ENCODE peak calls at places on chromosomes 7 and 10, in four cellular contexts. One of them, this sample, is unnamed. For H3K4me1, the result is how much of the 10 kb centered on the place peaks cover.

GRCh38 chr7:25028370-25028971 is 48.5 kb upstream of the OSBPL3 start:
- DNase-seq in GM23338: no peak
- DNase-seq in esophagus muscularis mucosa: no peak
- DNase-seq in RWPE2: peak
- DNase-seq in this sample: peak

GRCh38 chr10:114905450-114905849 is 32.5 kb upstream of the TRUB1 start:
- DNase-seq in GM23338: no peak
- DNase-seq in esophagus muscularis mucosa: no peak
- DNase-seq in RWPE2: no peak
- DNase-seq in this sample: no peak

GRCh38 chr10:113131611-113132330 is 181.7 kb downstream of the TCF7L2 start:
- DNase-seq in GM23338: no peak
- DNase-seq in esophagus muscularis mucosa: no peak
- DNase-seq in RWPE2: no peak
- DNase-seq in this sample: peak

GRCh38 chr7:144019457-144019856 is 19.3 kb downstream of the OR6B1 start:
- DNase-seq in GM23338: no peak
- DNase-seq in esophagus muscularis mucosa: no peak
- DNase-seq in RWPE2: no peak
- DNase-seq in this sample: peak

GRCh38 chr7:94655562-94655883 is 410 bp downstream of the SGCE start:
- DNase-seq in GM23338: peak
- DNase-seq in esophagus muscularis mucosa: no peak
- DNase-seq in RWPE2: no peak
- DNase-seq in this sample: peak

GRCh38 chr7:15977663-15978062 is 291.2 kb upstream of the MEOX2 start:
- DNase-seq in GM23338: no peak
- DNase-seq in esophagus muscularis mucosa: no peak
- DNase-seq in RWPE2: no peak
- DNase-seq in this sample: no peak

GRCh38 chr7:30994206-30995100 is 30.7 kb downstream of the GHRHR start:
- DNase-seq in GM23338: no peak
- DNase-seq in esophagus muscularis mucosa: no peak
- DNase-seq in RWPE2: no peak
- DNase-seq in this sample: no peak

GRCh38 chr7:72321081-72321480 is 91.1 kb downstream of the CALN1 start:
- DNase-seq in GM23338: no peak
- DNase-seq in esophagus muscularis mucosa: no peak
- DNase-seq in RWPE2: no peak
- DNase-seq in this sample: no peak

GRCh38 chr7:102834999-102835398 is 77.8 kb upstream of the LRRC17 start:
- DNase-seq in GM23338: no peak
- DNase-seq in esophagus muscularis mucosa: no peak
- DNase-seq in RWPE2: no peak
- DNase-seq in this sample: no peak

GRCh38 chr7:131627589-131628212 is 71.3 kb upstream of the PODXL start:
- DNase-seq in GM23338: no peak
- DNase-seq in esophagus muscularis mucosa: no peak
- DNase-seq in RWPE2: no peak
- DNase-seq in this sample: no peak

GRCh38 chr10:51377932-51378206 is 303.6 kb downstream of the PRKG1 start:
- DNase-seq in GM23338: no peak
- DNase-seq in esophagus muscularis mucosa: no peak
- DNase-seq in RWPE2: no peak
- DNase-seq in this sample: no peak

GRCh38 chr10:17633353-17633752 is 10.6 kb upstream of the STAM start:
- DNase-seq in GM23338: no peak
- DNase-seq in esophagus muscularis mucosa: no peak
- DNase-seq in RWPE2: no peak
- DNase-seq in this sample: no peak

GRCh38 chr10:112294169-112294568 is 11.0 kb downstream of the TECTB start:
- DNase-seq in GM23338: no peak
- DNase-seq in esophagus muscularis mucosa: no peak
- DNase-seq in RWPE2: no peak
- DNase-seq in this sample: no peak

GRCh38 chr7:71235263-71235662 is 103.3 kb downstream of the GALNT17 start:
- DNase-seq in GM23338: no peak
- DNase-seq in esophagus muscularis mucosa: no peak
- DNase-seq in RWPE2: no peak
- DNase-seq in this sample: no peak

GRCh38 chr7:29243777-29244655 is 49.4 kb downstream of the CHN2 start:
- DNase-seq in GM23338: peak
- DNase-seq in esophagus muscularis mucosa: no peak
- DNase-seq in RWPE2: no peak
- DNase-seq in this sample: no peak

GRCh38 chr10:988667-989545 is 672 bp downstream of the GTPBP4 start:
- DNase-seq in GM23338: no peak
- DNase-seq in esophagus muscularis mucosa: no peak
- DNase-seq in RWPE2: no peak
- DNase-seq in this sample: no peak

GRCh38 chr10:78778446-78779338 is 290.1 kb upstream of the ZMIZ1 start:
- DNase-seq in GM23338: no peak
- DNase-seq in esophagus muscularis mucosa: no peak
- DNase-seq in RWPE2: peak
- DNase-seq in this sample: peak

GRCh38 chr7:33852838-33853237 is 52.5 kb upstream of the BMPER start:
- DNase-seq in GM23338: no peak
- DNase-seq in esophagus muscularis mucosa: peak
- DNase-seq in RWPE2: no peak
- DNase-seq in this sample: no peak

GRCh38 chr7:11767148-11767547 is 64.8 kb downstream of the THSD7A start:
- DNase-seq in GM23338: no peak
- DNase-seq in esophagus muscularis mucosa: no peak
- DNase-seq in RWPE2: no peak
- DNase-seq in this sample: no peak

GRCh38 chr7:45713669-45714520 is 139.7 kb downstream of the ADCY1 start:
- DNase-seq in GM23338: no peak
- DNase-seq in esophagus muscularis mucosa: peak
- DNase-seq in RWPE2: no peak
- DNase-seq in this sample: no peak

GRCh38 chr7:99928994-99929729 is at the start of gene GJC3:
- DNase-seq in GM23338: peak
- DNase-seq in esophagus muscularis mucosa: no peak
- DNase-seq in RWPE2: no peak
- DNase-seq in this sample: peak

GRCh38 chr10:78540355-78541076 is 506.9 kb downstream of the RPS24 start:
- DNase-seq in GM23338: no peak
- DNase-seq in esophagus muscularis mucosa: no peak
- DNase-seq in RWPE2: no peak
- DNase-seq in this sample: peak

GRCh38 chr10:132223156-132223590 is 36.4 kb downstream of the DPYSL4 start:
- DNase-seq in GM23338: peak
- DNase-seq in esophagus muscularis mucosa: no peak
- DNase-seq in RWPE2: no peak
- DNase-seq in this sample: peak

GRCh38 chr7:148807451-148807850 is 76.6 kb downstream of the EZH2 start:
- DNase-seq in GM23338: no peak
- DNase-seq in esophagus muscularis mucosa: no peak
- DNase-seq in RWPE2: no peak
- DNase-seq in this sample: no peak

GRCh38 chr7:55344840-55345239 is 20.3 kb upstream of the LANCL2 start:
- DNase-seq in GM23338: peak
- DNase-seq in esophagus muscularis mucosa: no peak
- DNase-seq in RWPE2: no peak
- DNase-seq in this sample: no peak

GRCh38 chr7:94266278-94266677 is 128.4 kb upstream of the COL1A2 start:
- DNase-seq in GM23338: no peak
- DNase-seq in esophagus muscularis mucosa: no peak
- DNase-seq in RWPE2: no peak
- DNase-seq in this sample: no peak

GRCh38 chr10:44779511-44779910 is 131.6 kb upstream of the TMEM72 start:
- DNase-seq in GM23338: no peak
- DNase-seq in esophagus muscularis mucosa: peak
- DNase-seq in RWPE2: no peak
- DNase-seq in this sample: no peak

GRCh38 chr7:44161371-44161770 is 20.2 kb upstream of the MYL7 start:
- DNase-seq in GM23338: no peak
- DNase-seq in esophagus muscularis mucosa: no peak
- DNase-seq in RWPE2: no peak
- DNase-seq in this sample: no peak

GRCh38 chr7:67019562-67020390 is 23.1 kb downstream of the TYW1 start:
- DNase-seq in GM23338: no peak
- DNase-seq in esophagus muscularis mucosa: no peak
- DNase-seq in RWPE2: no peak
- DNase-seq in this sample: no peak

GRCh38 chr7:99024066-99024465 is 119.8 kb downstream of the SMURF1 start:
- DNase-seq in GM23338: no peak
- DNase-seq in esophagus muscularis mucosa: no peak
- DNase-seq in RWPE2: no peak
- DNase-seq in this sample: no peak

GRCh38 chr7:45035909-45036308 is 35.9 kb downstream of the CCM2 start:
- DNase-seq in GM23338: no peak
- DNase-seq in esophagus muscularis mucosa: no peak
- DNase-seq in RWPE2: no peak
- DNase-seq in this sample: no peak

GRCh38 chr7:75696263-75697037 is 42.3 kb downstream of the HIP1 start:
- DNase-seq in GM23338: no peak
- DNase-seq in esophagus muscularis mucosa: no peak
- DNase-seq in RWPE2: no peak
- DNase-seq in this sample: no peak

GRCh38 chr7:130187360-130187759 is 17.8 kb downstream of the TMEM209 start:
- DNase-seq in GM23338: no peak
- DNase-seq in esophagus muscularis mucosa: no peak
- DNase-seq in RWPE2: no peak
- DNase-seq in this sample: no peak

GRCh38 chr10:29297678-29298077 is 8.8 kb downstream of the LYZL1 start:
- DNase-seq in GM23338: peak
- DNase-seq in esophagus muscularis mucosa: no peak
- DNase-seq in RWPE2: no peak
- DNase-seq in this sample: no peak

GRCh38 chr7:140653319-140654108 is 12.9 kb upstream of the DENND2A start:
- DNase-seq in GM23338: peak
- DNase-seq in esophagus muscularis mucosa: no peak
- DNase-seq in RWPE2: no peak
- DNase-seq in this sample: peak

GRCh38 chr7:114708646-114709045 is 213.2 kb upstream of the MDFIC start:
- DNase-seq in GM23338: peak
- DNase-seq in esophagus muscularis mucosa: no peak
- DNase-seq in RWPE2: no peak
- DNase-seq in this sample: no peak

GRCh38 chr7:83824214-83824613 is 175.3 kb upstream of the SEMA3E start:
- DNase-seq in GM23338: no peak
- DNase-seq in esophagus muscularis mucosa: no peak
- DNase-seq in RWPE2: no peak
- DNase-seq in this sample: no peak

GRCh38 chr10:122981066-122981464 is 864 bp downstream of the PSTK start:
- DNase-seq in GM23338: peak
- DNase-seq in esophagus muscularis mucosa: no peak
- DNase-seq in RWPE2: no peak
- DNase-seq in this sample: peak

GRCh38 chr10:130809761-130810515 is 501.6 kb downstream of the TCERG1L start:
- DNase-seq in GM23338: no peak
- DNase-seq in esophagus muscularis mucosa: peak
- DNase-seq in RWPE2: no peak
- DNase-seq in this sample: no peak

DNA sequence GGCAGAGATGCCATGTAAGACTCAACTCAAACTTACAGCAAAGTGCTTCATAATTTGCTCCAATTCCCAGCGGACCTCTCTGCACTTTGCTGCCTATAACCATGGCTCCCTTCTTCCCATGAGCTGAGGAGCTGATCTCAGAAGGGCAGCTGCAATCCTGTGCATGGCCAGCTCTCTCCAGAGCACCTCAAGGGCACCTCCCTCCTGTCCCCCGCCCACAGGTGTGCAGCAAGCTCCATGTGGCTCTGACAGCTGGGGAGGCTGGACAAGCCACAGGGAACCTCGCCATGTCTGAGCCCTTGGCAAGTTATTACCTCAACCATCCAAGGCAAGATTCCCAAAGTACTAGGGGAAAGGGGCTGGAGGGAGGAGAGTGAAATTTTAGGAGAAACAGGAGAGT is 61.1 kb upstream of the DDC start:
- DNase-seq in GM23338: no peak
- DNase-seq in esophagus muscularis mucosa: peak
- DNase-seq in RWPE2: no peak
- DNase-seq in this sample: no peak
- TF ChIP-seq CTCF in GM23338: no peak
- TF ChIP-seq CTCF in esophagus muscularis mucosa: no peak
- TF ChIP-seq CTCF in RWPE2: no peak
- TF ChIP-seq CTCF in this sample: no peak

DNA sequence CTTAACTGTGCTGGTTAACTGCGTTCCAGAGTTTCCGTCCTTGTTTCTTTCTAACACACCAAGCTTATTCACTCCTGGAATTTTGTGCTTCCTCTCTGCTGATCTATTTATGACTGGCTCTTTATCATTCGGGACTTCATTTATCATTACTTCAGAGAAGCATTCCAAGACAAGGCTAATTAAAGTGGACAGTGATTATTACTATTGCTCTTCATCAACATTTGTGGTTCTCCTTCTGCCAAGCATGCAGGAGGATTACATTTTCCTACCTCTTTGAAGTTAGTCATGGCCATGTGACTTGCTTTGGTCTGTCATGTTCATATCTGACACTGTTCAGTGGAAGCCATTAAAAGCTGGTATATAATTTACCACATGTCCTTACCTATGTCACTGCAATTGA is 172.4 kb upstream of the AGR3 start:
- DNase-seq in GM23338: no peak
- DNase-seq in esophagus muscularis mucosa: no peak
- DNase-seq in RWPE2: no peak
- DNase-seq in this sample: no peak
- H3K4me1 ChIP-seq in GM23338: under half
- H3K4me1 ChIP-seq in esophagus muscularis mucosa: under half
- H3K4me1 ChIP-seq in RWPE2: under half
- H3K4me1 ChIP-seq in this sample: under half

DNA sequence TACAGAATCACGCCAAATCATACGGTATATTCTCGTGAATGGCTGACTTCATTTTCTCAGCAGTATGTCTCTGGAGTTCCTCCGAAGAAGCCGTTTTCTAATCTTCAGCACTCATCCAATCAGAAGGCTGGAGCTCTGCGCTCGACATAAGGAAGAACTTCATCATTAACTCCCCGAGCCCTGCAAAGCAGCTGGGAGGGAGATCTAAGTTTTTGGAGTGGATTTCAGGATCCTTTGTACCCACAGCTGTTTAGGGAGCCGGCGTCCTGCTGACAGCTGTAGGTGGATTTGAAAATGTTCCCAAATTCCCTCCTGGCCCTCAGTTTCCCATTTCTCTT is 40.7 kb upstream of the SDK1 start:
- DNase-seq in GM23338: no peak
- DNase-seq in esophagus muscularis mucosa: no peak
- DNase-seq in RWPE2: no peak
- DNase-seq in this sample: no peak
- H3K4me3 ChIP-seq in GM23338: no peak
- H3K4me3 ChIP-seq in esophagus muscularis mucosa: peak
- H3K4me3 ChIP-seq in RWPE2: no peak
- H3K4me3 ChIP-seq in this sample: no peak

DNA sequence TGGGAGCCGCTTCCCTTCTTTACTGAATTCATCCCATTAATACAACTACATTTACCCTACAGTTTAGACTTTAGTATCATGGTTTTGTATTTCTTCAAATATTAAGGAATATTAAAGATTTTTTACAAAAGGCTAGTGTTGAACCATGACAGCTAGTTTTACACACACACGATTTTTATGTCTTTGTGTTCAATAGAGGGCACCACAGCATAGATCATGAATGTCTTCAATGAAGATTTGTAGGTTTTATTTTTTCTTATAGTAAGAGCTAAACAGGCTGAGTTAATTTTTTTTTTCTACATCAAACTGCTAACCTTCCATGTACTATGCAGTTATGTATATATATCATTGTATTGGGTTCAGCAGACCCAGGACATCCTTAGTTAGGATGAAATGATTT is 76.9 kb downstream of the SNX10 start:
- DNase-seq in GM23338: no peak
- DNase-seq in esophagus muscularis mucosa: no peak
- DNase-seq in RWPE2: no peak
- DNase-seq in this sample: no peak
- TF ChIP-seq CTCF in GM23338: peak
- TF ChIP-seq CTCF in esophagus muscularis mucosa: no peak
- TF ChIP-seq CTCF in RWPE2: no peak
- TF ChIP-seq CTCF in this sample: no peak